ENCODE peak calls at places on chromosomes 2 and 18, in seven cellular contexts. D is transverse colon, E is IMR-90, M is lower lobe of right lung, U is small intestine, X is testis, A is right cardiac atrium. Y is an unnamed sample. For H3K4me1 and H3K9me3, the result is how much of the 10 kb centered on the place peaks cover.

GRCh38 chr2:11835403-11835802 is 89.0 kb downstream of the LPIN1 start:
- DNase-seq in E (no peak), X (no peak), D (no peak), A (no peak), U (no peak), M (no peak), Y (no peak)

GRCh38 chr2:188285049-188285448 is 6.6 kb upstream of the GULP1 start:
- DNase-seq in E (no peak), A (no peak), D (no peak), U (peak), X (no peak), M (no peak), Y (no peak)

GRCh38 chr2:33785201-33786106 is 186.4 kb upstream of the FAM98A start:
- DNase-seq in U (no peak), M (no peak), E (peak), X (no peak), A (no peak), D (no peak), Y (no peak)

GRCh38 chr2:71612581-71613520 is 159.5 kb downstream of the DYSF start:
- DNase-seq in D (no peak), U (no peak), X (peak), E (no peak), A (no peak), M (peak), Y (no peak)

GRCh38 chr2:2787301-2787907 is 456.3 kb upstream of the MYT1L start:
- DNase-seq in M (no peak), U (no peak), E (no peak), X (peak), A (peak), D (no peak), Y (peak)

GRCh38 chr2:187169108-187169713 is 278.8 kb downstream of the CALCRL start:
- DNase-seq in D (no peak), A (no peak), X (no peak), U (no peak), M (no peak), E (no peak), Y (no peak)

GRCh38 chr2:178880257-178880656 is 73.0 kb upstream of the TTN start:
- DNase-seq in M (no peak), D (no peak), U (no peak), A (no peak), X (no peak), E (no peak), Y (no peak)

GRCh38 chr2:70412294-70413075 is 110.6 kb upstream of the FAM136A start:
- DNase-seq in D (no peak), E (peak), X (no peak), A (no peak), M (no peak), U (peak), Y (no peak)

GRCh38 chr18:34991561-34991960 is 49.7 kb upstream of the MAPRE2 start:
- DNase-seq in M (no peak), A (no peak), E (no peak), U (no peak), D (no peak), X (no peak), Y (no peak)

GRCh38 chr18:6498265-6498664 is 83.6 kb upstream of the L3MBTL4 start:
- DNase-seq in E (no peak), M (no peak), A (no peak), D (no peak), X (no peak), U (no peak), Y (no peak)

GRCh38 chr2:102888514-102888913 is 126.7 kb downstream of the TMEM182 start:
- DNase-seq in D (no peak), E (no peak), X (no peak), A (no peak), M (no peak), U (no peak), Y (no peak)

GRCh38 chr18:77067315-77068061 is 65.1 kb downstream of the MBP start:
- DNase-seq in E (peak), M (peak), A (peak), X (peak), D (peak), U (peak), Y (no peak)

GRCh38 chr18:77068321-77068841 is 64.2 kb downstream of the MBP start:
- DNase-seq in M (no peak), X (no peak), D (no peak), A (no peak), E (peak), U (peak), Y (no peak)

GRCh38 chr18:77069482-77069881 is 63.1 kb downstream of the MBP start:
- DNase-seq in D (no peak), X (no peak), M (no peak), E (no peak), A (no peak), U (no peak), Y (no peak)

GRCh38 chr18:77069931-77070330 is 62.7 kb downstream of the MBP start:
- DNase-seq in M (no peak), U (no peak), E (no peak), A (no peak), X (no peak), D (no peak), Y (no peak)

DNA sequence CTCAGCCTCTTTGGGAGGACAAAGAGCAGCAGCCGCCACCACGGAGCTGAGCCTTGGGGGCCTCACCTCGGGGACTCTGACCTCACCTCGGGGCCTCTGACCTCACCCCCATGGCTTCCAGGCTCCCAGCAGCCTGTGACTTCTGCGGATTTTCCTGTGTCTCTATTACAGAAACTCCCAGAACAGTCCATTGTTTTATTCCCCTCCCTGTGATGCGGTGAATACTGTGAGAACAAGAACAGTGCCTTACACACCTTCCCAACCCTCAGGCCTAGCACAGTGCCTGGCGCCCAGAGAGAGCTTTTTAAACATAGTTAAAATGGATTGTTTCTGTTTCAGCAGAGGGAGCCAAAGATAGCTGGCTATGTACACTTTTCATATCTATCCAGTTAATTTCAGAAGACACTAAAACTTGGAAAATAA is 63.7 kb downstream of the MBP start:
- DNase-seq in M (no peak), U (no peak), D (no peak), X (no peak), A (peak), E (peak), Y (no peak)
- H3K4me1 ChIP-seq in M (half or more), U (under half), D (half or more), X (under half), A (under half), E (half or more), Y (under half)

GRCh38 chr2:240469239-240469636 is 33.8 kb downstream of the GPC1 start:
- DNase-seq in M (no peak), U (no peak), E (no peak), X (no peak), D (no peak), A (peak), Y (peak)

GRCh38 chr2:240472078-240472790 is 36.8 kb downstream of the GPC1 start:
- DNase-seq in U (no peak), D (no peak), X (peak), M (no peak), E (no peak), A (no peak), Y (no peak)

GRCh38 chr2:240469747-240470146 is 34.3 kb downstream of the GPC1 start:
- DNase-seq in D (peak), A (no peak), E (no peak), M (no peak), U (no peak), X (no peak), Y (no peak)

GRCh38 chr2:240468300-240469238 is 33.1 kb downstream of the GPC1 start:
- DNase-seq in E (no peak), X (peak), A (peak), D (peak), U (no peak), M (no peak), Y (peak)

DNA sequence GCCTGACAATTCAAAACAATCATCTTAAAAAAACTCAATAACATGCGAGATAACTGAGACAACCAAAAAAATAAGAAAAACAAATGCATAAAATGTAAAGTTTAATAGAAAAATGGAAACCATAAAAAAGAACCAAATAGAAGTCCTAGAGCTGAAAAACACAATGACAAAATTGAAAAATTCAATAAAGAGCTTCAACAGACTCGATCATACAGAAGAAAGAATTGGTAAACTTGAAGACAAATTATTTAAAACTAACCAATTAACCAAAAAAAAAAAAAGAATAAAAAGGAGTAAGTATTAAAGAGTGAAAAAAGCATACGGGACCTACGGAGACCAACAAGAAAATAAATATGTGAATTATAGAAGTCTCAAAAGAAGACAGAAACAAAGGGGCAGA is 37.7 kb downstream of the GPC1 start:
- DNase-seq in M (no peak), E (no peak), A (no peak), U (no peak), X (no peak), D (no peak), Y (no peak)
- H3K9me3 ChIP-seq in M (under half), E (under half), A (under half), U (under half), X (under half), D (under half), Y (under half)

DNA sequence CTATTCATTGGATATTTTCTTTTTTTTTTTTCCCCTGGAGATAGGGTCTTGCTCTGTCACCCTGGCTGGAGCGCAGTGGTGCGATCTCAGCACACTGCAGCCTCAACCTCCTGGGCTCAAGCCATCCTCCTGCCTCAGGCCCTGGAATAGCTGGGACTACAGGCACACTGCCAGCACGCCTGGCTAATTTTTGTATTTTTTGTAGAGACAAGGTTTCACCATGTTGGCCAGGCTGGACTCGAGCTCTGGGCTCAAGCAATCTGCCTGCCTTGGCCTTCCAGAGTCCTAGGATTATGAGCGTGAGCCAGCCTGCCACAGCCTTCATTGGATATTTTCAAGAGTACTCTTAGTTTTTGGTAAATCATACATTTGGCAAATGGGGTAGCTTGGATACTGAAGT is 9.0 kb upstream of the MCFD2 start:
- DNase-seq in M (no peak), A (peak), U (no peak), E (no peak), D (no peak), X (no peak), Y (no peak)
- H3K4me1 ChIP-seq in M (under half), A (under half), U (under half), E (under half), D (under half), X (under half), Y (under half)

GRCh38 chr2:217418090-217418489 is 558.2 kb upstream of the TNP1 start:
- DNase-seq in X (no peak), E (peak), D (no peak), A (no peak), M (no peak), U (no peak), Y (no peak)
- H3K9me3 ChIP-seq in X (under half), E (under half), D (under half), A (under half), M (under half), U (under half), Y (under half)

GRCh38 chr2:20604401-20604911 is 46.4 kb downstream of the HS1BP3 start:
- DNase-seq in A (peak), X (no peak), U (no peak), M (no peak), D (no peak), E (no peak), Y (peak)

GRCh38 chr2:20600756-20601325 is 50.1 kb downstream of the HS1BP3 start:
- DNase-seq in X (no peak), A (no peak), U (no peak), M (no peak), E (no peak), D (no peak), Y (no peak)

GRCh38 chr2:20604957-20605381 is 45.9 kb downstream of the HS1BP3 start:
- DNase-seq in E (peak), A (peak), M (no peak), X (no peak), D (no peak), U (no peak), Y (no peak)

GRCh38 chr2:20603791-20604190 is 47.1 kb downstream of the HS1BP3 start:
- DNase-seq in X (no peak), M (no peak), D (peak), U (no peak), E (no peak), A (peak), Y (peak)

GRCh38 chr2:20602803-20603202 is 48.1 kb downstream of the HS1BP3 start:
- DNase-seq in X (no peak), E (no peak), A (no peak), M (no peak), D (no peak), U (no peak), Y (no peak)
- H3K4me1 ChIP-seq in X (under half), E (under half), A (under half), M (under half), D (under half), U (under half), Y (under half)

DNA sequence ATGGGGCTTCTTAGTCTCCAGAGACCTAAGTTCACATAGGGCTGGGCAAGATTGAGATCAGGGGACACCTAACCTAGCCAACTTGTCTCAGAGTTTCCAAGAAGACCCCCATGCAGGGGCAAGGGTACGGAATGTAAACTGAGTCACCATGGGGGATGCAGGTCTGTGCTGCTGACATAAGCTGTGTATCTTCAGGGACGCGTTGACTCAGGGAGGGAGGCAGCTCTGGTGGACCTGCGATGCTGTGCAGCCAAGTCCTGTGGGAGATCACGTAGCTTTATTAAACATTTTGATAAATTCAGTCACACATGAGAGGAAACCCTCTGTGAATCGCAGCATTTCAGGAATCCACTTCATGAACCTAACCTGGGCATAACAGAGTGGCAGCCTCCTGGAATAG is 216.0 kb downstream of the ANKRD30B start:
- DNase-seq in M (no peak), X (no peak), E (no peak), D (no peak), A (no peak), U (no peak), Y (no peak)
- H3K9me3 ChIP-seq in M (under half), X (under half), E (under half), D (under half), A (under half), U (under half), Y (under half)

DNA sequence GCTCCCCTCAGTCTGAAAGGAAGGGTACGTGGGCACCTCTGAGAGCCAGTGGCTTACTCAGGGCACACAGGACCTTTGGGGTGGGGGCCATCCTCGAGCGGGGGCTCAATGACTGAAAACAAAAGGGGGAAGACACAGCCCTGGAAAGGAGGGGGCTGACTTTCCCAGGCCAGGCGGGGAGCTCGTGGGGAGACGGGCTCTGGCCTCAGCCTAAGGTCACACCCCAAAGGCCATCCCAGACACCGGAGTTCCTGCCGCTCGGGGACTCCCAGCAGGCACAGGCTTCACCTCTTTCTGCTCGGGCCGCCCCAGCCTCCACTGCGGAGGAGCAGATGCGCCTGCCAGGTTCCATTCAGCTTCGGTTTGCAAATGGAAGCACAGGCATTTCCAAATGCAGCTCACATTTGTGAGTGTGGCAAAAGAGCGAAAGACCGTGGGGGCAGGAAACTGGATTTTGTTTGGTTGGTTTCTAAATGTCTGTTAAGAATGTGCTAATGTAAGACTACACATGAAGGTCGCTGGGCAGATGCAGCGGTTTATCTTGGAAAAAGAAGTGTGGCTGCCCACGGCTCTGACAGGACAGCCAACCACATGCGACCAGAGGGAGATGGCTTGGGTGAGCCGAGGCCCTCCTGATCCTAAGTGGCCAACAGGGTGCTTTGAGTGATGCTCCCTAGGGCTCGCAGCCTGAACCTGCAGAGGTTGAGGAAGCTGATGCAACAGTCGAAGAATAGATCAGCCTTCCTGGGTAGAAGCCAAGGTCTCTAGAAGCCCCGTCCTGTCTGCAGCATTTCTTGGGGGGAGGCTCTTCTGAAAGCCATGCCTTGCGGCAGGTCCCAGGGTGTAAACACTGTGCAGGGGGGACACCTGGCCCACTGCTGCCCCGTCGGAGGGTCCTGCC is 136.6 kb downstream of the HDAC4 start:
- DNase-seq in M (no peak), E (peak), U (no peak), D (peak), X (peak), A (no peak), Y (no peak)
- H3K4me1 ChIP-seq in M (half or more), E (half or more), U (under half), D (half or more), X (half or more), A (under half), Y (under half)

DNA sequence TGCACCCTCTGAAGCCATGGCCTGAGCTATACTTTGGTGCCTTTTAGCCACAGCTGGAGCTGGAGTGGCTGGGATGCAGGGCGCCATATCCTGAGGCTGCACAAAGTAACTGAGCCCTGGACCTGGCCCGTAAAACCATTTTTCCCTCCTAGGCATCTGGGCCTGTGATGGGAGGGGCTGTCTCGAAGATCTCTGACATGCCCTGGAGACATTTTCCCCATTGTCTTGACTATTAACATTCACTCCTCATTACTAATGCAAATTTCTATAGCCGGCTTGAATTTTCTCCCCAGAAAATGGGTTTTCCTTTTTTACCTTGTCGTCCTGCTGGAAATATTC is 15.4 kb downstream of the TAF1B start:
- DNase-seq in A (no peak), D (no peak), X (no peak), E (no peak), U (no peak), M (no peak), Y (no peak)
- H3K9me3 ChIP-seq in A (under half), D (under half), X (under half), E (under half), U (under half), M (under half), Y (under half)

Y was measured in BE2C.